ENCODE peak calls at places on chromosomes 7 and 10, in five cellular contexts. One of them, this sample, is unnamed.

GRCh38 chr10:133140417-133141143 is 19.4 kb upstream of the KNDC1 start:
- DNase-seq in transverse colon: no peak
- DNase-seq in breast epithelium: peak
- DNase-seq in psoas muscle: no peak
- DNase-seq in fibroblast of lung: no peak
- DNase-seq in this sample: peak

GRCh38 chr10:77837248-77837924 is 89.2 kb downstream of the DLG5 start:
- DNase-seq in transverse colon: peak
- DNase-seq in fibroblast of lung: peak
- DNase-seq in breast epithelium: no peak
- DNase-seq in psoas muscle: no peak
- DNase-seq in this sample: no peak

GRCh38 chr7:132270517-132270916 is 305.8 kb downstream of the PLXNA4 start:
- DNase-seq in breast epithelium: no peak
- DNase-seq in transverse colon: no peak
- DNase-seq in psoas muscle: no peak
- DNase-seq in fibroblast of lung: peak
- DNase-seq in this sample: no peak

GRCh38 chr10:21733710-21734109 is 199.7 kb downstream of the MLLT10 start:
- DNase-seq in transverse colon: no peak
- DNase-seq in breast epithelium: no peak
- DNase-seq in fibroblast of lung: no peak
- DNase-seq in psoas muscle: no peak
- DNase-seq in this sample: no peak

GRCh38 chr10:72038458-72039001 is 49.8 kb downstream of the SPOCK2 start:
- DNase-seq in transverse colon: no peak
- DNase-seq in breast epithelium: no peak
- DNase-seq in psoas muscle: no peak
- DNase-seq in fibroblast of lung: peak
- DNase-seq in this sample: no peak

GRCh38 chr7:7861211-7861633 is 107.4 kb upstream of the GLCCI1 start:
- DNase-seq in fibroblast of lung: peak
- DNase-seq in breast epithelium: no peak
- DNase-seq in psoas muscle: no peak
- DNase-seq in transverse colon: no peak
- DNase-seq in this sample: no peak

GRCh38 chr10:4939224-4940072 is 23.8 kb upstream of the AKR1C1 start:
- DNase-seq in breast epithelium: no peak
- DNase-seq in psoas muscle: no peak
- DNase-seq in fibroblast of lung: no peak
- DNase-seq in transverse colon: no peak
- DNase-seq in this sample: no peak

GRCh38 chr10:89327803-89328441 is at the start of gene IFIT3:
- DNase-seq in transverse colon: peak
- DNase-seq in breast epithelium: no peak
- DNase-seq in fibroblast of lung: peak
- DNase-seq in psoas muscle: peak
- DNase-seq in this sample: no peak

GRCh38 chr10:82660983-82661382 is 786.0 kb downstream of the NRG3 start:
- DNase-seq in breast epithelium: no peak
- DNase-seq in fibroblast of lung: no peak
- DNase-seq in psoas muscle: no peak
- DNase-seq in transverse colon: no peak
- DNase-seq in this sample: no peak

GRCh38 chr10:44995914-44996633 is 4.6 kb upstream of the ZNF22 start:
- DNase-seq in breast epithelium: no peak
- DNase-seq in fibroblast of lung: peak
- DNase-seq in transverse colon: no peak
- DNase-seq in psoas muscle: peak
- DNase-seq in this sample: no peak

GRCh38 chr7:154289119-154289518 is 236.9 kb downstream of the DPP6 start:
- DNase-seq in transverse colon: no peak
- DNase-seq in breast epithelium: no peak
- DNase-seq in fibroblast of lung: no peak
- DNase-seq in psoas muscle: no peak
- DNase-seq in this sample: no peak

GRCh38 chr10:8332730-8333111 is 278.2 kb downstream of the GATA3 start:
- DNase-seq in fibroblast of lung: no peak
- DNase-seq in psoas muscle: no peak
- DNase-seq in breast epithelium: no peak
- DNase-seq in transverse colon: no peak
- DNase-seq in this sample: no peak

GRCh38 chr10:24465124-24465874 is 256.4 kb downstream of the KIAA1217 start:
- DNase-seq in breast epithelium: peak
- DNase-seq in psoas muscle: no peak
- DNase-seq in transverse colon: peak
- DNase-seq in fibroblast of lung: peak
- DNase-seq in this sample: no peak

GRCh38 chr10:102815790-102816549 is 21.2 kb downstream of the CYP17A1 start:
- DNase-seq in breast epithelium: no peak
- DNase-seq in psoas muscle: no peak
- DNase-seq in transverse colon: peak
- DNase-seq in fibroblast of lung: peak
- DNase-seq in this sample: no peak

GRCh38 chr10:97004591-97004990 is 172.5 kb downstream of the LCOR start:
- DNase-seq in psoas muscle: no peak
- DNase-seq in breast epithelium: no peak
- DNase-seq in fibroblast of lung: no peak
- DNase-seq in transverse colon: no peak
- DNase-seq in this sample: no peak

GRCh38 chr7:2030475-2031456 is 202.0 kb downstream of the MAD1L1 start:
- DNase-seq in fibroblast of lung: no peak
- DNase-seq in breast epithelium: no peak
- DNase-seq in psoas muscle: peak
- DNase-seq in transverse colon: no peak
- DNase-seq in this sample: peak

GRCh38 chr10:69825604-69826003 is 23.9 kb downstream of the COL13A1 start:
- DNase-seq in transverse colon: no peak
- DNase-seq in fibroblast of lung: no peak
- DNase-seq in breast epithelium: no peak
- DNase-seq in psoas muscle: no peak
- DNase-seq in this sample: no peak

GRCh38 chr7:39294022-39294421 is 272.2 kb upstream of the YAE1 start:
- DNase-seq in fibroblast of lung: no peak
- DNase-seq in psoas muscle: no peak
- DNase-seq in breast epithelium: no peak
- DNase-seq in transverse colon: no peak
- DNase-seq in this sample: no peak

GRCh38 chr7:119949053-119949452 is 323.9 kb upstream of the KCND2 start:
- DNase-seq in psoas muscle: no peak
- DNase-seq in transverse colon: no peak
- DNase-seq in fibroblast of lung: no peak
- DNase-seq in breast epithelium: no peak
- DNase-seq in this sample: no peak

GRCh38 chr10:35606423-35606822 is 1.3 kb downstream of the GJD4 start:
- DNase-seq in psoas muscle: no peak
- DNase-seq in transverse colon: no peak
- DNase-seq in breast epithelium: no peak
- DNase-seq in fibroblast of lung: peak
- DNase-seq in this sample: no peak

GRCh38 chr10:70306168-70306705 is 22.4 kb upstream of the NPFFR1 start:
- DNase-seq in breast epithelium: no peak
- DNase-seq in fibroblast of lung: no peak
- DNase-seq in psoas muscle: no peak
- DNase-seq in transverse colon: no peak
- DNase-seq in this sample: no peak

GRCh38 chr7:105678811-105679495 is 97.7 kb upstream of the EFCAB10 start:
- DNase-seq in transverse colon: peak
- DNase-seq in psoas muscle: peak
- DNase-seq in fibroblast of lung: peak
- DNase-seq in breast epithelium: peak
- DNase-seq in this sample: no peak

GRCh38 chr7:19982841-19983835 is 209.7 kb upstream of the TMEM196 start:
- DNase-seq in fibroblast of lung: peak
- DNase-seq in transverse colon: peak
- DNase-seq in psoas muscle: peak
- DNase-seq in breast epithelium: no peak
- DNase-seq in this sample: no peak

GRCh38 chr10:123759496-123760070 is 93.4 kb downstream of the GPR26 start:
- DNase-seq in fibroblast of lung: no peak
- DNase-seq in transverse colon: no peak
- DNase-seq in psoas muscle: no peak
- DNase-seq in breast epithelium: no peak
- DNase-seq in this sample: no peak

GRCh38 chr10:132496360-132497082 is 41.1 kb upstream of the INPP5A start:
- DNase-seq in psoas muscle: no peak
- DNase-seq in transverse colon: no peak
- DNase-seq in breast epithelium: peak
- DNase-seq in fibroblast of lung: no peak
- DNase-seq in this sample: peak

GRCh38 chr7:30938435-30939316 is 25.1 kb upstream of the GHRHR start:
- DNase-seq in fibroblast of lung: peak
- DNase-seq in breast epithelium: peak
- DNase-seq in transverse colon: peak
- DNase-seq in psoas muscle: peak
- DNase-seq in this sample: no peak
- H3K27ac ChIP-seq in fibroblast of lung: no peak
- H3K27ac ChIP-seq in breast epithelium: no peak
- H3K27ac ChIP-seq in transverse colon: peak
- H3K27ac ChIP-seq in psoas muscle: no peak
- H3K27ac ChIP-seq in this sample: no peak

DNA sequence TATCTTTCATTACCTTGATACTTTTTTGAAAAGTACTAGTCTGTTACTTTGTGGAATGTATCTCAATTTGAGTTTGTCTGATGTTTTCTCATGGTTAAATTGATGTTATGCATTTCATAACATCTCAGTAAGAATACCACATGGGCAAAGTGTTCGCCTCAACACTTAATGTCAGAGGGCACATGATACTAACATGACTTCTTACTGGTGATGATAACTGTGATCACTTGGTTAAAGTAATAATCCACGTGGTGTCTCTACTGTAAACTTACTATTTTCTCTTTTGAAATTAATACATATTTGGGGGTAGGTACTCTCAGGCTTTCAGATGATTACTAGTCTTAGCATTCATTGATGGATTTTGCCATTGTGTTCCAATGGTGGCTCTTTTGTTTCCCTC is 2.2 kb downstream of the SDHAF3 start:
- DNase-seq in psoas muscle: no peak
- DNase-seq in transverse colon: no peak
- DNase-seq in fibroblast of lung: no peak
- DNase-seq in breast epithelium: no peak
- DNase-seq in this sample: no peak
- H3K4me3 ChIP-seq in psoas muscle: no peak
- H3K4me3 ChIP-seq in transverse colon: no peak
- H3K4me3 ChIP-seq in fibroblast of lung: no peak
- H3K4me3 ChIP-seq in breast epithelium: no peak
- H3K4me3 ChIP-seq in this sample: no peak

DNA sequence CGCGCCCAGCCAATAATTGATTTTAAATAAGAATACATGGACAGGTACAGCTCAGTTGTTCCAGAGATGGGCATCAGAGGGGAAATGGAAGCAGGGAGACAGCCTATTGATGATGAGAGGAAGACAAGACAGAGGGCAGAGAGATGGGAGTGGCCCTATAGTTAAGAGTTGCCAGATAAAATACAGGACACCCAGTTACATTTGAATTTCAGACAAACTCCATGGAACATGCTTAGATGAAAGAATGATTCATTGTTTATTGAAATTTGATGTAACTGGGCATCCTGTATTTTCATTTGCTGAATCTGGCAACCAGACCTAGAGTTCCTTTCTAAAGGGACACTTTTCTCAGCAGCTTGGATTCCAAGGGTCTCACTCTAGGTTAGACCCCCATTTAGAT is 341.1 kb downstream of the FRMD4A start:
- DNase-seq in transverse colon: no peak
- DNase-seq in breast epithelium: no peak
- DNase-seq in psoas muscle: no peak
- DNase-seq in fibroblast of lung: no peak
- DNase-seq in this sample: no peak
- H3K27ac ChIP-seq in transverse colon: peak
- H3K27ac ChIP-seq in breast epithelium: peak
- H3K27ac ChIP-seq in psoas muscle: peak
- H3K27ac ChIP-seq in fibroblast of lung: no peak
- H3K27ac ChIP-seq in this sample: no peak

GRCh38 chr7:107480932-107481331 is 11.1 kb downstream of the GPR22 start:
- DNase-seq in transverse colon: no peak
- DNase-seq in psoas muscle: no peak
- DNase-seq in fibroblast of lung: no peak
- DNase-seq in breast epithelium: no peak
- DNase-seq in this sample: no peak
- H3K4me3 ChIP-seq in transverse colon: no peak
- H3K4me3 ChIP-seq in psoas muscle: no peak
- H3K4me3 ChIP-seq in fibroblast of lung: no peak
- H3K4me3 ChIP-seq in breast epithelium: no peak
- H3K4me3 ChIP-seq in this sample: no peak

GRCh38 chr10:13628661-13629060 is 41.9 kb downstream of the PRPF18 start:
- DNase-seq in psoas muscle: no peak
- DNase-seq in transverse colon: no peak
- DNase-seq in breast epithelium: no peak
- DNase-seq in fibroblast of lung: no peak
- DNase-seq in this sample: no peak
- H3K27ac ChIP-seq in psoas muscle: no peak
- H3K27ac ChIP-seq in transverse colon: no peak
- H3K27ac ChIP-seq in breast epithelium: no peak
- H3K27ac ChIP-seq in fibroblast of lung: no peak
- H3K27ac ChIP-seq in this sample: no peak

GRCh38 chr7:25894902-25895791 is 256.9 kb upstream of the NFE2L3 start:
- DNase-seq in transverse colon: peak
- DNase-seq in psoas muscle: peak
- DNase-seq in fibroblast of lung: peak
- DNase-seq in breast epithelium: peak
- DNase-seq in this sample: no peak
- H3K4me3 ChIP-seq in transverse colon: no peak
- H3K4me3 ChIP-seq in psoas muscle: peak
- H3K4me3 ChIP-seq in fibroblast of lung: peak
- H3K4me3 ChIP-seq in breast epithelium: peak
- H3K4me3 ChIP-seq in this sample: no peak